ENCODE peak calls at places on chromosomes 11 and 22, in five cellular contexts. Z is right lobe of liver, A is PC-3, E is IMR-90, Q is OCI-LY7. L is an unnamed sample.

GRCh38 chr11:43788394-43788793 is 92.2 kb upstream of the ALKBH3 start:
- DNase-seq in E (no peak), A (no peak), Z (no peak), Q (peak), L (no peak)

GRCh38 chr11:113690619-113691569 is 15.2 kb downstream of the TMPRSS5 start:
- DNase-seq in Q (peak), A (peak), Z (no peak), E (peak), L (peak)

GRCh38 chr11:112294688-112295340 is 34.2 kb upstream of the PLET1 start:
- DNase-seq in A (no peak), E (no peak), Z (no peak), Q (no peak), L (no peak)

GRCh38 chr11:2700415-2701211 is 819 bp upstream of the KCNQ1OT1 start:
- DNase-seq in Z (peak), A (peak), Q (peak), E (no peak), L (peak)

GRCh38 chr11:92453055-92453454 is 228.4 kb downstream of the FAT3 start:
- DNase-seq in A (peak), Z (no peak), Q (no peak), E (peak), L (no peak)

GRCh38 chr11:65423516-65424199 is 1.1 kb downstream of the NEAT1 start:
- DNase-seq in Q (peak), E (peak), Z (peak), A (peak), L (peak)

GRCh38 chr11:85540635-85541034 is 86.5 kb downstream of the DLG2 start:
- DNase-seq in A (no peak), E (no peak), Q (no peak), Z (no peak), L (no peak)

GRCh38 chr11:18392434-18393321 is 1.7 kb upstream of the LDHA start:
- DNase-seq in E (no peak), Z (no peak), A (no peak), Q (no peak), L (no peak)

GRCh38 chr11:121595717-121596156 is 143.0 kb upstream of the SORL1-AS1 start:
- DNase-seq in A (peak), Q (no peak), Z (peak), E (peak), L (no peak)

GRCh38 chr11:127114035-127114434 is 113.5 kb upstream of the KIRREL3 start:
- DNase-seq in Z (peak), Q (no peak), A (no peak), E (no peak), L (no peak)

GRCh38 chr11:37504066-37504611 is 906.1 kb upstream of the RAG2 start:
- DNase-seq in Q (no peak), A (peak), E (peak), Z (no peak), L (no peak)

GRCh38 chr22:17536269-17536668 is 27.0 kb upstream of the SLC25A18 start:
- DNase-seq in E (no peak), Q (no peak), A (no peak), Z (no peak), L (no peak)

GRCh38 chr11:134261626-134262488 is 8.5 kb downstream of the ACAD8 start:
- DNase-seq in Q (peak), Z (no peak), E (no peak), A (peak), L (no peak)

GRCh38 chr11:11545285-11546275 is 76.2 kb downstream of the GALNT18 start:
- DNase-seq in Z (no peak), A (no peak), Q (no peak), E (no peak), L (no peak)

GRCh38 chr22:20751185-20751851 is 22.6 kb upstream of the SERPIND1 start:
- DNase-seq in Q (no peak), A (no peak), E (no peak), Z (no peak), L (peak)

GRCh38 chr11:44255406-44256071 is 54.4 kb downstream of the ALX4 start:
- DNase-seq in Q (no peak), A (no peak), Z (no peak), E (no peak), L (no peak)

GRCh38 chr22:48500481-48501230 is 1327.0 kb downstream of the BRD1 start:
- DNase-seq in Z (no peak), A (no peak), E (no peak), Q (no peak), L (peak)

GRCh38 chr22:23204125-23204488 is 23.8 kb downstream of the BCR start:
- DNase-seq in E (no peak), A (no peak), Z (no peak), Q (no peak), L (no peak)

GRCh38 chr22:23896166-23896522 is 2.0 kb downstream of the MIF start:
- DNase-seq in Z (no peak), A (no peak), Q (no peak), E (no peak), L (no peak)

GRCh38 chr22:30889996-30890480 is 78.5 kb downstream of the MORC2 start:
- DNase-seq in A (no peak), Z (no peak), Q (no peak), E (no peak), L (peak)

GRCh38 chr11:2268911-2269600 is 1.3 kb downstream of the ASCL2 start:
- DNase-seq in Q (no peak), Z (peak), A (peak), E (no peak), L (peak)

GRCh38 chr11:74896311-74896710 is 52.6 kb downstream of the XRRA1 start:
- DNase-seq in Z (no peak), Q (no peak), E (no peak), A (no peak), L (no peak)

GRCh38 chr11:76805206-76805913 is 22.2 kb downstream of the TSKU start:
- DNase-seq in Z (no peak), A (no peak), Q (no peak), E (peak), L (no peak)

GRCh38 chr11:130114281-130114680 is 44.6 kb downstream of the APLP2 start:
- DNase-seq in Z (no peak), Q (peak), E (no peak), A (no peak), L (no peak)

GRCh38 chr22:46297151-46297819 is 615 bp downstream of the GTSE1 start:
- DNase-seq in Z (peak), Q (peak), A (peak), E (peak), L (no peak)

GRCh38 chr22:22802346-22802970 is 85.2 kb upstream of the IGLL5 start:
- DNase-seq in A (no peak), Q (peak), Z (no peak), E (no peak), L (no peak)

GRCh38 chr11:8028766-8029165 is 41.6 kb downstream of the EIF3F start:
- DNase-seq in Q (no peak), E (no peak), Z (no peak), A (no peak), L (no peak)

GRCh38 chr11:12376259-12376971 is 956 bp upstream of the PARVA start:
- DNase-seq in E (peak), Z (no peak), A (no peak), Q (no peak), L (no peak)

GRCh38 chr11:57647960-57648776 is 1.5 kb downstream of the YPEL4 start:
- DNase-seq in E (no peak), Z (peak), A (no peak), Q (no peak), L (peak)

GRCh38 chr22:26553056-26553752 is 36.7 kb downstream of the TPST2 start:
- DNase-seq in Q (peak), A (peak), E (peak), Z (no peak), L (no peak)

GRCh38 chr11:41781441-41781840 is 322.0 kb upstream of the LRRC4C start:
- DNase-seq in Z (no peak), Q (no peak), E (no peak), A (peak), L (no peak)

GRCh38 chr11:15278129-15278528 is 163.4 kb downstream of the INSC start:
- DNase-seq in Z (no peak), E (peak), Q (no peak), A (no peak), L (no peak)

GRCh38 chr11:16986434-16987204 is 27.6 kb downstream of the PLEKHA7 start:
- DNase-seq in E (no peak), Z (peak), Q (peak), A (peak), L (peak)
- H3K27ac ChIP-seq in E (no peak), Z (peak), Q (no peak), A (peak), L (peak)

GRCh38 chr11:124944565-124944964 is 8.7 kb upstream of the HEPACAM start:
- DNase-seq in Z (no peak), E (no peak), Q (no peak), A (no peak), L (no peak)
- H3K27ac ChIP-seq in Z (no peak), E (no peak), Q (no peak), A (no peak), L (no peak)

DNA sequence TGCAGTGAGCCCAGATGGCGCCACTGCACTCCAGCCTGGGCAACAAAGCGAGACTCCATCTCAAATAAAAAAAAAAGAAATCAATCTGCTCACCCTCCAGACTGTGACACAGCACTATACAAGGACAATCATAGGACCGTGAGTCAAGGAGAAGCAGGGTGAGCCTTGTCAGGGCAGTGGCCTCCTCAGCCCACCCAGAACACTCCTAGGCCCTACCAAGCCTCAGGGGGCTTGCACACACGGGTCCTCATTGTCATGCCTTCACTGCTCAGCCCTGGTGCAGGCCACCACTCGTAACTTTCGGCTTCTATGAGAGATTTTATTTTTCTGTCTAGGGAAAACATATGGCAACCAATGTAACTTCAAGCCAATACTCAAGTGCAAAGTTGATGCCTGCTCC is 35.8 kb downstream of the DGCR2 start:
- DNase-seq in Q (no peak), Z (no peak), A (no peak), E (no peak), L (peak)
- H3K27ac ChIP-seq in Q (peak), Z (no peak), A (no peak), E (no peak), L (no peak)

GRCh38 chr22:44063462-44064371 is 39.6 kb downstream of the PARVB start:
- DNase-seq in Q (peak), Z (no peak), A (no peak), E (no peak), L (no peak)
- H3K27ac ChIP-seq in Q (no peak), Z (no peak), A (no peak), E (no peak), L (no peak)

GRCh38 chr11:108727665-108728064 is 62.8 kb downstream of the DDX10 start:
- DNase-seq in A (no peak), E (no peak), Q (no peak), Z (no peak), L (no peak)

GRCh38 chr11:108733479-108734116 is 68.7 kb downstream of the DDX10 start:
- DNase-seq in A (peak), Q (no peak), Z (no peak), E (peak), L (no peak)

GRCh38 chr11:108734956-108735559 is 70.2 kb downstream of the DDX10 start:
- DNase-seq in A (peak), Z (no peak), Q (peak), E (peak), L (no peak)

DNA sequence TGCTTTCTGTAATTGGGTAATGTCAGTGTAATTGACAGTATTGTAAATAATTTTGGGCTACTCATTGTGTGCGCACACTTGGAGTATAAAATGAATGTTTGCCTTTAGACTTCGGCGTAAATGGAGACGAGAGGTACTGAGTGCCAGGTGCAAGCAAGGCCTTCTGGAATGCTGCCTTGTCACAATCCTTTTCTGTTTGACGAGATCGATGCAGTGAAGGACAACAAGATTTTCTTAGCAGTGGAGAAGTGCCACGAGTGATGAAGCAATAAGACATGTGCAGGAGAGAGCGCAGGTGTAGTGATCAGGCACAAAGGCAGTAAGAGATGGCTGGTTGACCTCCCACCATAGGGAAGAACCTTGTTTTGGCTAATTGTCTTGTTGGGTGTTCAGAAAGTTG is 67.5 kb downstream of the DDX10 start:
- DNase-seq in E (no peak), Q (no peak), A (no peak), Z (no peak), L (no peak)
- H3K27ac ChIP-seq in E (no peak), Q (no peak), A (no peak), Z (no peak), L (no peak)

L was measured in kidney.